ENCODE peak calls at places on chromosomes 11 and 22, in nine cellular contexts. D, T, K, G, S, E, U, H and N are unnamed samples.

GRCh38 chr11:95375881-95376280 is 144.9 kb upstream of the SESN3 start:
- DNase-seq in K (no peak), D (no peak), S (peak; percentile 37), T (peak; percentile 83), G (no peak), H (no peak), E (no peak), U (no peak), N (no peak)

GRCh38 chr22:50699001-50699753 is 26.6 kb downstream of the SHANK3 start:
- DNase-seq in U (peak; percentile 44), H (no peak), D (peak; percentile 5), S (no peak), E (no peak), T (no peak), K (no peak), G (no peak), N (no peak)

GRCh38 chr11:30513087-30513486 is 73.1 kb downstream of the MPPED2 start:
- DNase-seq in D (no peak), U (no peak), S (no peak), T (no peak), H (no peak), E (no peak), K (no peak), G (no peak), N (no peak)

GRCh38 chr11:95100856-95101507 is 11.3 kb downstream of the ENDOD1 start:
- DNase-seq in T (no peak), S (no peak), K (no peak), D (no peak), H (peak; percentile 39), E (no peak), U (no peak), G (no peak), N (no peak)

GRCh38 chr11:79419120-79419519 is 21.7 kb downstream of the TENM4 start:
- DNase-seq in T (peak; percentile 66), E (no peak), H (no peak), D (no peak), S (peak; percentile 73), G (peak; percentile 66), K (no peak), U (no peak), N (no peak)

GRCh38 chr11:64859542-64860414 is 15.3 kb upstream of the CDC42BPG start:
- DNase-seq in D (no peak), K (no peak), G (no peak), S (no peak), T (no peak), U (no peak), H (no peak), E (no peak), N (no peak)

GRCh38 chr11:114026355-114026754 is 33.2 kb upstream of the ZBTB16 start:
- DNase-seq in G (peak; percentile 18), U (no peak), K (no peak), S (peak; percentile 31), E (peak; percentile 51), T (peak; percentile 39), D (no peak), H (no peak), N (no peak)

GRCh38 chr11:66462911-66463310 is 3.8 kb upstream of the PELI3 start:
- DNase-seq in E (no peak), K (no peak), G (no peak), U (no peak), H (no peak), D (no peak), S (no peak), T (no peak), N (no peak)

GRCh38 chr11:61888043-61888442 is 3.3 kb downstream of the FADS3 start:
- DNase-seq in G (peak; percentile 70), D (peak; percentile 51), S (no peak), H (peak; percentile 95), U (no peak), E (no peak), T (peak; percentile 86), K (no peak), N (no peak)

GRCh38 chr11:27404427-27404826 is 41.4 kb upstream of the CCDC34 start:
- DNase-seq in G (no peak), T (no peak), K (no peak), S (no peak), D (no peak), E (no peak), U (no peak), H (no peak), N (no peak)

GRCh38 chr11:124086447-124086846 is 28.8 kb upstream of the VWA5A start:
- DNase-seq in K (no peak), S (peak; percentile 18), E (peak; percentile 34), U (no peak), H (no peak), G (no peak), T (no peak), D (no peak), N (peak; percentile 18)

GRCh38 chr22:27752771-27753170 is 48.8 kb downstream of the MN1 start:
- DNase-seq in S (peak; percentile 34), U (no peak), D (no peak), T (no peak), K (no peak), G (peak; percentile 12), E (no peak), H (no peak), N (peak; percentile 79)

GRCh38 chr11:93038521-93038920 is 69.1 kb downstream of the MTNR1B start:
- DNase-seq in H (no peak), U (no peak), G (no peak), E (no peak), K (no peak), T (no peak), S (no peak), D (no peak), N (no peak)

DNA sequence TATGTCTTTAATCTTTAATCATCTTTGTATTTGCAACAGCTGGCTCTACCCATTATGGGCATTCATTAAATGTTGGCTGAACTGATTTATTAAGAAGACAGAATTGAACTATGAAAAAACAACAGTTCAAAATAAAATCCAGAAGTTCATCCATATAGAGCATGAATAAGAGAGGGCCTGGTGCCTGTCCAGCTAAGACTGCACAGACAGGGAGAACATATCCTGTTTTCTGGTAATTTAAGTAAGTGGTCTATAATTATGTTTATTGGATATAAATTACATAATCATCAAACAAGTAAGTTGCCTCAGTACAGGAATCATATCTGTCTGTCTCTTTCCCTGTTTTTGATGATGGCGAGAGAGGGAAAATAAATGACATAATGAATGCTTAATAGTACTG is 137.2 kb downstream of the RBFOX2 start:
- DNase-seq in S (no peak), G (no peak), U (no peak), E (no peak), D (no peak), T (no peak), K (no peak), H (no peak), N (no peak)
- H3K27ac ChIP-seq in S (no peak overlapping the region), G (no peak overlapping the region), U (no peak overlapping the region), E (no peak overlapping the region), D (no peak overlapping the region), T (no peak overlapping the region), K (no peak overlapping the region), H (no peak overlapping the region), N (no peak overlapping the region)

GRCh38 chr11:72223615-72224586 is 666 bp upstream of the INPPL1 start:
- DNase-seq in K (peak; percentile 72), H (peak; percentile 74), D (peak; percentile 86), E (peak; percentile 84), G (peak; percentile 65), T (peak; percentile 67), S (peak; percentile 85), U (peak; percentile 90), N (peak; percentile 73)
- H3K4me3 ChIP-seq in K (peak overlapping the region; percentile 86), H (peak overlapping the region; percentile 94), D (peak overlapping the region; percentile 52), E (peak overlapping the region; percentile 64), G (peak overlapping the region; percentile 92), T (peak overlapping the region; percentile 86), S (peak overlapping the region; percentile 88), U (peak overlapping the region; percentile 77), N (peak overlapping the region; percentile 87)

GRCh38 chr11:129769059-129769458 is 46.6 kb upstream of the TMEM45B start:
- DNase-seq in H (no peak), E (no peak), S (no peak), K (no peak), G (no peak), D (no peak), T (no peak), U (no peak), N (no peak)

GRCh38 chr11:129767827-129768226 is 47.8 kb upstream of the TMEM45B start:
- DNase-seq in T (no peak), S (no peak), H (no peak), G (no peak), D (no peak), U (no peak), E (no peak), K (no peak), N (no peak)

GRCh38 chr11:129768356-129768755 is 47.3 kb upstream of the TMEM45B start:
- DNase-seq in S (no peak), H (no peak), D (no peak), K (no peak), T (no peak), U (no peak), E (no peak), G (no peak), N (no peak)

GRCh38 chr11:129770993-129771392 is 44.7 kb upstream of the TMEM45B start:
- DNase-seq in D (no peak), H (no peak), U (no peak), S (no peak), K (no peak), T (no peak), E (no peak), G (no peak), N (no peak)

DNA sequence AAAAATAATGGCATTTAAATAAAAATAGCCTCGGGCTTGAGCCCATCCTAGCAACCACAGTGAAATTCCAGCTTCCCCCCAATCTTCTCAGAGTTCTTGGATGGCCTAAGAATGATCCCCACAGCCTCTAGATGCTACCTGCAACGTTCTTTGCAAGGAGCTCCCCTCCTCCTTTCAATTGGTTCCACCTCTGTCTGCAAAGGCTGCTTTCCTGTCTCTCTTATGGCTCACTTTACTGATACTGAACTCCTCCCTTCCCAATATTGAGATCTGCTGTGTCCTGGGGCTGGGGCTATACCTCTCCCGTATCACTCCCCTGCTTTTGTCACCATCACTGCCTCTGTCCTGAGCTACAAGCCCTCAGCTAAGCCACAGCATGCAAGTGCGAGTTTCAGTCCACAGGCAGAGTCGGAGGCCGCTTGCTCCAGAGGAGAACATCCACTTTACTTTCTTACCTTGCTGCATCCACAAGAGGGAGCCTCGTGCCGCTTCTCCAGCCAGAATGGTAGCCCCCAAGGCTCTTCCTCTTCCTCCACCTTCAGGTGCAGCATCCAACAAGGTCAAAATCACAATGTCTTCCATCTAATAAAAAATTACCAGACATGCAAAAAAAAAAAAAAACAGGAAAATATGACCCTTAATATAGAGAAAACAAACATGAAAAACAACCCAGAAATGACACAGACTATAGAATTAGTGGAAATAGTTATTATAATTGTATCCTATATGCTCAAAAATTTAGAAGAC is 48.6 kb upstream of the TMEM45B start:
- DNase-seq in K (no peak), T (peak; percentile 21), H (peak; percentile 26), U (no peak), S (peak; percentile 69), D (no peak), G (peak; percentile 41), E (peak; percentile 68), N (peak; percentile 48)
- TF ChIP-seq CTCF in K (no peak), T (peak; percentile 52), H (peak; percentile 63), U (no peak), S (peak; percentile 74), D (no peak), G (peak; percentile 44), E (peak; percentile 63), N (peak; percentile 78)

GRCh38 chr11:134666273-134667174 is 254.5 kb upstream of the B3GAT1 start:
- DNase-seq in K (no peak), G (no peak), S (no peak), D (no peak), U (peak; percentile 36), E (no peak), T (no peak), H (no peak), N (no peak)
- H3K27ac ChIP-seq in K (no peak overlapping the region), G (no peak overlapping the region), S (no peak overlapping the region), D (no peak overlapping the region), U (no peak overlapping the region), E (no peak overlapping the region), T (no peak overlapping the region), H (no peak overlapping the region), N (no peak overlapping the region)

GRCh38 chr22:39997939-39998726 is 3.4 kb downstream of the FAM83F start:
- DNase-seq in D (no peak), G (peak; percentile 23), E (no peak), K (peak; percentile 89), S (peak; percentile 68), U (peak; percentile 76), T (no peak), H (peak; percentile 48), N (peak; percentile 96)
- H3K4me3 ChIP-seq in D (no peak overlapping the region), G (no peak overlapping the region), E (no peak overlapping the region), K (peak overlapping the region; percentile 44), S (no peak overlapping the region), U (no peak overlapping the region), T (no peak overlapping the region), H (no peak overlapping the region), N (no peak overlapping the region)